ENCODE peak calls at places on chromosomes 7 and 10, in six cellular contexts. One of them, this sample, is unnamed.
A peak's percentile ranks its signal among the peaks of the same experiment; 100 is the strongest.

GRCh38 chr7:102223175-102223574 is 63.5 kb upstream of the SH2B2 start:
- DNase-seq in CD8-positive, alpha-beta memory T cell: no peak
- DNase-seq in Calu3: no peak
- DNase-seq in HCEC 1CT: no peak
- DNase-seq in colonic mucosa: no peak
- DNase-seq in germinal center: no peak
- DNase-seq in this sample: no peak

GRCh38 chr7:75687246-75688088 is 51.3 kb downstream of the HIP1 start:
- DNase-seq in CD8-positive, alpha-beta memory T cell: no peak
- DNase-seq in colonic mucosa: no peak
- DNase-seq in germinal center: no peak
- DNase-seq in Calu3: no peak
- DNase-seq in HCEC 1CT: no peak
- DNase-seq in this sample: no peak

GRCh38 chr10:101176577-101176976 is 45.5 kb downstream of the TLX1 start:
- DNase-seq in HCEC 1CT: no peak
- DNase-seq in germinal center: no peak
- DNase-seq in CD8-positive, alpha-beta memory T cell: no peak
- DNase-seq in Calu3: no peak
- DNase-seq in colonic mucosa: no peak
- DNase-seq in this sample: no peak

GRCh38 chr7:133978502-133979295 is 148.4 kb upstream of the LRGUK start:
- DNase-seq in HCEC 1CT: no peak
- DNase-seq in CD8-positive, alpha-beta memory T cell: no peak
- DNase-seq in Calu3: no peak
- DNase-seq in germinal center: no peak
- DNase-seq in colonic mucosa: no peak
- DNase-seq in this sample: no peak

GRCh38 chr10:102281103-102281502 is 35.8 kb downstream of the GBF1 start:
- DNase-seq in Calu3: no peak
- DNase-seq in germinal center: no peak
- DNase-seq in CD8-positive, alpha-beta memory T cell: no peak
- DNase-seq in colonic mucosa: no peak
- DNase-seq in HCEC 1CT: peak; percentile 52
- DNase-seq in this sample: no peak

GRCh38 chr10:1896153-1896552 is 158.8 kb upstream of the ADARB2 start:
- DNase-seq in CD8-positive, alpha-beta memory T cell: no peak
- DNase-seq in Calu3: no peak
- DNase-seq in HCEC 1CT: no peak
- DNase-seq in germinal center: no peak
- DNase-seq in colonic mucosa: no peak
- DNase-seq in this sample: no peak

GRCh38 chr7:51217804-51218203 is 98.8 kb downstream of the COBL start:
- DNase-seq in CD8-positive, alpha-beta memory T cell: no peak
- DNase-seq in HCEC 1CT: no peak
- DNase-seq in Calu3: no peak
- DNase-seq in germinal center: no peak
- DNase-seq in colonic mucosa: no peak
- DNase-seq in this sample: no peak

GRCh38 chr7:28078036-28078901 is 102.3 kb downstream of the JAZF1 start:
- DNase-seq in germinal center: peak; percentile 45
- DNase-seq in CD8-positive, alpha-beta memory T cell: peak; percentile 12
- DNase-seq in HCEC 1CT: peak; percentile 48
- DNase-seq in Calu3: peak; percentile 65
- DNase-seq in colonic mucosa: peak; percentile 39
- DNase-seq in this sample: no peak

GRCh38 chr10:107019154-107019553 is 145.4 kb downstream of the SORCS1 start:
- DNase-seq in Calu3: no peak
- DNase-seq in CD8-positive, alpha-beta memory T cell: no peak
- DNase-seq in germinal center: no peak
- DNase-seq in colonic mucosa: no peak
- DNase-seq in HCEC 1CT: no peak
- DNase-seq in this sample: no peak

GRCh38 chr7:69722836-69723235 is 124.6 kb downstream of the AUTS2 start:
- DNase-seq in germinal center: no peak
- DNase-seq in Calu3: no peak
- DNase-seq in colonic mucosa: no peak
- DNase-seq in HCEC 1CT: no peak
- DNase-seq in CD8-positive, alpha-beta memory T cell: no peak
- DNase-seq in this sample: no peak

GRCh38 chr7:151128144-151128543 is 39.4 kb downstream of the GBX1 start:
- DNase-seq in CD8-positive, alpha-beta memory T cell: no peak
- DNase-seq in HCEC 1CT: no peak
- DNase-seq in colonic mucosa: no peak
- DNase-seq in germinal center: no peak
- DNase-seq in Calu3: no peak
- DNase-seq in this sample: no peak

GRCh38 chr10:103578782-103579382 is 85.4 kb downstream of the NEURL1 start:
- DNase-seq in Calu3: peak; percentile 51
- DNase-seq in HCEC 1CT: no peak
- DNase-seq in CD8-positive, alpha-beta memory T cell: no peak
- DNase-seq in colonic mucosa: peak; percentile 80
- DNase-seq in germinal center: no peak
- DNase-seq in this sample: no peak

GRCh38 chr7:131941291-131941690 is 384.9 kb upstream of the PODXL start:
- DNase-seq in HCEC 1CT: no peak
- DNase-seq in CD8-positive, alpha-beta memory T cell: no peak
- DNase-seq in Calu3: no peak
- DNase-seq in colonic mucosa: no peak
- DNase-seq in germinal center: no peak
- DNase-seq in this sample: no peak

GRCh38 chr7:139702811-139703467 is 74.9 kb downstream of the HIPK2 start:
- DNase-seq in Calu3: no peak
- DNase-seq in HCEC 1CT: no peak
- DNase-seq in germinal center: no peak
- DNase-seq in colonic mucosa: no peak
- DNase-seq in CD8-positive, alpha-beta memory T cell: no peak
- DNase-seq in this sample: no peak

GRCh38 chr10:123636598-123637325 is 29.4 kb upstream of the GPR26 start:
- DNase-seq in HCEC 1CT: no peak
- DNase-seq in germinal center: no peak
- DNase-seq in CD8-positive, alpha-beta memory T cell: no peak
- DNase-seq in Calu3: no peak
- DNase-seq in colonic mucosa: no peak
- DNase-seq in this sample: no peak

GRCh38 chr7:135117096-135117495 is 30.8 kb upstream of the TMEM140 start:
- DNase-seq in HCEC 1CT: no peak
- DNase-seq in Calu3: no peak
- DNase-seq in colonic mucosa: no peak
- DNase-seq in germinal center: no peak
- DNase-seq in CD8-positive, alpha-beta memory T cell: no peak
- DNase-seq in this sample: no peak

GRCh38 chr7:47336178-47337020 is 245.5 kb downstream of the TNS3 start:
- DNase-seq in CD8-positive, alpha-beta memory T cell: no peak
- DNase-seq in germinal center: no peak
- DNase-seq in HCEC 1CT: peak; percentile 89
- DNase-seq in Calu3: no peak
- DNase-seq in colonic mucosa: no peak
- DNase-seq in this sample: no peak

GRCh38 chr7:21944616-21945373 is 904 bp downstream of the CDCA7L start:
- DNase-seq in germinal center: peak; percentile 61
- DNase-seq in HCEC 1CT: peak; percentile 22
- DNase-seq in CD8-positive, alpha-beta memory T cell: no peak
- DNase-seq in Calu3: peak; percentile 88
- DNase-seq in colonic mucosa: peak; percentile 83
- DNase-seq in this sample: peak; percentile 49

GRCh38 chr10:95530021-95530420 is 31.1 kb downstream of the SORBS1 start:
- DNase-seq in colonic mucosa: no peak
- DNase-seq in germinal center: no peak
- DNase-seq in Calu3: no peak
- DNase-seq in HCEC 1CT: no peak
- DNase-seq in CD8-positive, alpha-beta memory T cell: no peak
- DNase-seq in this sample: no peak

GRCh38 chr7:132141109-132141508 is 435.2 kb downstream of the PLXNA4 start:
- DNase-seq in colonic mucosa: no peak
- DNase-seq in CD8-positive, alpha-beta memory T cell: no peak
- DNase-seq in germinal center: no peak
- DNase-seq in Calu3: no peak
- DNase-seq in HCEC 1CT: no peak
- DNase-seq in this sample: no peak

GRCh38 chr7:93799750-93800357 is 90.7 kb downstream of the TFPI2 start:
- DNase-seq in Calu3: no peak
- DNase-seq in HCEC 1CT: peak; percentile 7
- DNase-seq in CD8-positive, alpha-beta memory T cell: no peak
- DNase-seq in colonic mucosa: no peak
- DNase-seq in germinal center: peak; percentile 7
- DNase-seq in this sample: no peak